ENCODE peak calls at places on chromosomes 12 and 14, in ten cellular contexts. F is coronary artery, Q is brain microvascular endothelial cell, Y is foreskin fibroblast, B is AG10803, T is A673, N is gastrocnemius medialis, H is fibroblast of lung, L is AG09309, G is thoracic aorta. E is an unnamed sample.

GRCh38 chr12:109777544-109777943 is 55.7 kb downstream of the TRPV4 start:
- DNase-seq in H (peak), B (peak), G (no peak), T (peak), L (no peak), Y (peak), Q (peak), F (no peak), N (no peak), E (no peak)

GRCh38 chr12:69456239-69456638 is 13.9 kb upstream of the FRS2 start:
- DNase-seq in F (no peak), T (no peak), G (no peak), L (no peak), H (no peak), Y (no peak), Q (no peak), N (no peak), B (no peak), E (no peak)

GRCh38 chr12:28780096-28780495 is 369.0 kb upstream of the FAR2 start:
- DNase-seq in G (no peak), N (no peak), H (peak), Q (peak), F (no peak), B (peak), T (no peak), L (peak), Y (peak), E (peak)

GRCh38 chr12:69102856-69103255 is 136.5 kb upstream of the CPSF6 start:
- DNase-seq in F (no peak), L (no peak), Y (no peak), Q (no peak), T (no peak), G (no peak), H (no peak), N (no peak), B (no peak), E (no peak)

GRCh38 chr12:130456375-130457199 is 118.9 kb downstream of the PIWIL1 start:
- DNase-seq in H (no peak), G (no peak), Q (no peak), T (no peak), F (no peak), N (no peak), Y (no peak), L (no peak), B (no peak), E (no peak)

GRCh38 chr12:5003025-5003666 is 40.5 kb upstream of the KCNA5 start:
- DNase-seq in H (peak), F (no peak), T (peak), N (peak), L (no peak), Y (peak), Q (peak), B (peak), G (peak), E (no peak)

GRCh38 chr12:15966426-15966825 is 55.3 kb downstream of the DERA start:
- DNase-seq in N (no peak), Q (peak), B (peak), Y (peak), F (no peak), T (no peak), L (peak), H (peak), G (no peak), E (peak)

GRCh38 chr14:22854963-22855724 is 16.4 kb upstream of the LRP10 start:
- DNase-seq in B (no peak), F (no peak), G (no peak), N (no peak), Q (no peak), L (no peak), H (no peak), Y (no peak), T (no peak), E (no peak)

GRCh38 chr12:75086086-75087038 is 123.3 kb downstream of the KCNC2 start:
- DNase-seq in L (no peak), B (peak), T (no peak), Q (peak), N (no peak), Y (peak), F (no peak), G (no peak), H (peak), E (no peak)

GRCh38 chr12:71792599-71792998 is 37.9 kb downstream of the RAB21 start:
- DNase-seq in L (no peak), G (no peak), F (no peak), Q (no peak), Y (no peak), N (no peak), B (no peak), T (no peak), H (no peak), E (no peak)

GRCh38 chr12:121186826-121187225 is 23.1 kb upstream of the P2RX4 start:
- DNase-seq in G (no peak), Y (no peak), H (no peak), B (no peak), N (no peak), F (no peak), T (no peak), Q (no peak), L (no peak), E (no peak)

GRCh38 chr12:27305673-27306504 is 26.7 kb upstream of the BMAL2 start:
- DNase-seq in B (peak), F (no peak), G (no peak), N (no peak), T (peak), H (peak), L (peak), Y (peak), Q (no peak), E (peak)

GRCh38 chr12:109818900-109819500 is 14.2 kb downstream of the TRPV4 start:
- DNase-seq in G (no peak), L (peak), T (no peak), F (no peak), H (peak), Q (no peak), N (no peak), B (peak), Y (peak), E (no peak)

GRCh38 chr12:130826151-130826801 is 12.8 kb downstream of the STX2 start:
- DNase-seq in G (no peak), Q (peak), F (peak), B (peak), Y (peak), H (peak), T (peak), L (no peak), N (no peak), E (no peak)

GRCh38 chr12:56160160-56160763 is 2.1 kb downstream of the MYL6 start:
- DNase-seq in Y (peak), T (no peak), G (no peak), B (no peak), N (no peak), L (no peak), H (peak), F (no peak), Q (peak), E (no peak)

GRCh38 chr14:52351561-52352491 is 37.7 kb downstream of the PTGER2 start:
- DNase-seq in L (peak), N (no peak), Q (no peak), F (no peak), H (peak), Y (peak), T (no peak), G (no peak), B (peak), E (peak)

GRCh38 chr14:103329421-103330347 is 4.4 kb upstream of the EIF5 start:
- DNase-seq in H (no peak), T (no peak), Q (no peak), L (no peak), Y (peak), F (peak), B (peak), G (no peak), N (no peak), E (peak)

GRCh38 chr14:32047791-32048190 is 29.3 kb upstream of the ARHGAP5 start:
- DNase-seq in F (no peak), G (no peak), B (no peak), Q (no peak), T (no peak), H (peak), Y (no peak), N (no peak), L (no peak), E (no peak)

GRCh38 chr12:111505601-111506036 is 93.5 kb downstream of the ATXN2 start:
- DNase-seq in N (no peak), L (no peak), F (no peak), G (no peak), Q (no peak), H (peak), Y (no peak), T (no peak), B (no peak), E (no peak)

GRCh38 chr12:30755395-30755762 is 628 bp upstream of the CAPRIN2 start:
- DNase-seq in H (no peak), L (no peak), F (no peak), Y (no peak), Q (no peak), N (no peak), G (no peak), B (no peak), T (no peak), E (no peak)

GRCh38 chr12:42326466-42327226 is 679 bp downstream of the PPHLN1 start:
- DNase-seq in B (peak), N (no peak), Y (peak), H (peak), G (no peak), T (peak), L (no peak), Q (peak), F (no peak), E (no peak)

GRCh38 chr12:6946033-6946919 is 2.5 kb downstream of the C12orf57 start:
- DNase-seq in H (no peak), T (no peak), Y (no peak), B (no peak), Q (no peak), F (no peak), G (no peak), L (no peak), N (no peak), E (no peak)

GRCh38 chr12:6947615-6948014 is 3.5 kb upstream of the PTPN6 start:
- DNase-seq in B (no peak), Q (no peak), H (no peak), G (no peak), L (no peak), N (no peak), T (no peak), F (no peak), Y (no peak), E (no peak)

GRCh38 chr12:6945613-6946012 is 1.8 kb downstream of the C12orf57 start:
- DNase-seq in Y (no peak), N (no peak), F (no peak), T (no peak), L (no peak), G (no peak), H (no peak), Q (no peak), B (no peak), E (no peak)

GRCh38 chr12:6949063-6949594 is 2.0 kb upstream of the PTPN6 start:
- DNase-seq in G (no peak), Y (no peak), L (no peak), F (no peak), B (no peak), H (no peak), T (no peak), Q (no peak), N (no peak), E (no peak)

DNA sequence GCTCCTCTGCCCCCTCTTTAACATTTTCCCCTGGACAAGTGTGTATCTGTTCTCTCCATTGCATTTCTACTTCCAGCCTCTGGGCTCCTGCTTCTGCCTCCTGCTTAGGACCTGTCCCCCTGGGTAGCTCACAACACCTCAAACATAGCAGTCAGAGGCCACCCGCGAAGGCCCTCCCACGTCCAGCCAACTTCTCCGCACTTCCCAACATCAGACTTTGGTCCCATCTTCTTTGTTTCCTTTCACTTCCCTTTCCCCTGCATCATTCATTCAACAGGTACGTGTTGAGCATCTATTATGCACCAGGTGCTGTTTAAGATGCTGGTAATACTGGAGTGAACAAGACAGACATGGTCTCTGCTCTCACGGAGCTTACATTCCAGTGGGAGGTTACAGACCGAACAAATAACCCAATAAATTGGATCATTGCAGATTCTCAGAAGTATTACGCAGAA is 3.1 kb downstream of the C12orf57 start:
- DNase-seq in Y (no peak), F (no peak), Q (no peak), H (no peak), G (no peak), T (no peak), L (no peak), B (no peak), N (no peak), E (no peak)
- H3K4me3 ChIP-seq in Y (no peak), F (peak), Q (no peak), H (no peak), G (no peak), T (no peak), L (no peak), B (no peak), N (no peak), E (peak)

GRCh38 chr12:64411427-64411826 is 7.2 kb downstream of the XPOT start:
- DNase-seq in T (no peak), G (no peak), N (no peak), L (no peak), B (no peak), H (no peak), F (no peak), Y (no peak), Q (no peak), E (no peak)
- TF ChIP-seq CTCF in T (no peak), G (no peak), N (no peak), L (no peak), B (no peak), H (no peak), F (no peak), Y (no peak), Q (no peak), E (no peak)

GRCh38 chr12:65300679-65301349 is 22.3 kb downstream of the MSRB3 start:
- DNase-seq in T (peak), L (no peak), Y (peak), N (no peak), F (no peak), Q (peak), G (no peak), H (peak), B (peak), E (no peak)
- H3K4me3 ChIP-seq in T (no peak), L (no peak), Y (no peak), N (no peak), F (no peak), Q (no peak), G (no peak), H (no peak), B (no peak), E (no peak)

GRCh38 chr14:69484444-69485113 is at the start of gene PLEKHD1:
- DNase-seq in F (no peak), N (no peak), Y (peak), T (no peak), G (no peak), H (no peak), L (no peak), Q (no peak), B (no peak), E (no peak)
- TF ChIP-seq CTCF in F (no peak), N (no peak), Y (no peak), T (no peak), G (no peak), H (no peak), L (no peak), Q (no peak), B (no peak), E (no peak)